ENCODE peak calls at places on chromosome 19, in nine cellular contexts. Y, S, O, A, F, G, T, K and W are unnamed samples.

GRCh38 chr19:29372461-29372860 is 153.3 kb upstream of the VSTM2B start:
- DNase-seq in F (no peak), A (no peak), G (no peak), O (no peak), T (no peak), Y (no peak), K (no peak), S (no peak), W (peak)

GRCh38 chr19:6226444-6227155 is 53.2 kb downstream of the MLLT1 start:
- DNase-seq in S (no peak), Y (no peak), K (no peak), F (no peak), O (no peak), T (no peak), A (no peak), G (no peak), W (no peak)

GRCh38 chr19:47848871-47849473 is 10.1 kb upstream of the TPRX2 start:
- DNase-seq in S (no peak), Y (peak), T (peak), G (peak), F (no peak), K (no peak), O (no peak), A (no peak), W (no peak)

GRCh38 chr19:7603919-7604318 is 8.3 kb downstream of the CAMSAP3 start:
- DNase-seq in T (no peak), F (no peak), Y (no peak), K (no peak), O (no peak), A (no peak), S (no peak), G (no peak), W (no peak)

GRCh38 chr19:54173951-54174817 is 1.2 kb upstream of the TMC4 start:
- DNase-seq in F (no peak), K (no peak), A (no peak), G (no peak), T (no peak), O (no peak), S (no peak), Y (no peak), W (no peak)

GRCh38 chr19:46616631-46617322 is 8.1 kb downstream of the PTGIR start:
- DNase-seq in T (peak), Y (peak), F (no peak), O (peak), G (peak), A (peak), S (peak), K (no peak), W (no peak)

GRCh38 chr19:2495651-2496316 is 19.9 kb downstream of the GADD45B start:
- DNase-seq in T (peak), K (no peak), Y (peak), O (no peak), G (peak), A (no peak), S (no peak), F (no peak), W (no peak)

GRCh38 chr19:39982883-39983282 is 11.9 kb downstream of the PSMC4 start:
- DNase-seq in T (no peak), Y (no peak), F (no peak), G (no peak), O (no peak), S (no peak), K (no peak), A (no peak), W (no peak)

GRCh38 chr19:29593869-29594268 is 12.2 kb upstream of the POP4 start:
- DNase-seq in O (no peak), S (no peak), T (no peak), G (no peak), F (no peak), K (no peak), Y (no peak), A (no peak), W (no peak)

GRCh38 chr19:12450817-12451216 is 10.0 kb upstream of the ZNF443 start:
- DNase-seq in O (no peak), G (no peak), F (no peak), S (no peak), T (no peak), K (no peak), Y (no peak), A (no peak), W (no peak)

GRCh38 chr19:36128392-36128736 is 11.5 kb upstream of the CAPNS1 start:
- DNase-seq in Y (no peak), F (no peak), G (no peak), A (no peak), T (no peak), K (no peak), S (no peak), O (no peak), W (no peak)

GRCh38 chr19:11693505-11694499 is 44.9 kb downstream of the ZNF823 start:
- DNase-seq in F (no peak), G (peak), K (no peak), A (peak), Y (peak), O (no peak), T (peak), S (no peak), W (no peak)

GRCh38 chr19:4969772-4970531 is 1.0 kb downstream of the KDM4B start:
- DNase-seq in F (no peak), O (peak), T (peak), A (no peak), K (no peak), G (peak), Y (peak), S (no peak), W (peak)

GRCh38 chr19:14495678-14496028 is 274 bp downstream of the GIPC1 start:
- DNase-seq in A (no peak), S (no peak), K (no peak), F (no peak), Y (no peak), O (no peak), G (no peak), T (no peak), W (no peak)

GRCh38 chr19:31502536-31503170 is 153.4 kb upstream of the TSHZ3 start:
- DNase-seq in Y (no peak), S (no peak), G (no peak), K (no peak), A (no peak), T (no peak), O (no peak), F (no peak), W (no peak)

GRCh38 chr19:29326351-29326750 is 113.4 kb upstream of the UQCRFS1 start:
- DNase-seq in G (no peak), O (no peak), K (no peak), S (no peak), T (no peak), Y (peak), A (no peak), F (no peak), W (no peak)

GRCh38 chr19:38701455-38702063 is 42.7 kb downstream of the CAPN12 start:
- DNase-seq in G (no peak), T (no peak), O (no peak), F (no peak), S (no peak), Y (no peak), K (no peak), A (no peak), W (no peak)

GRCh38 chr19:54023191-54023590 is 31.8 kb downstream of the CACNG6 start:
- DNase-seq in A (no peak), K (no peak), Y (peak), S (no peak), O (no peak), G (no peak), T (no peak), F (no peak), W (no peak)

GRCh38 chr19:10102787-10103236 is 334 bp upstream of the ANGPTL6 start:
- DNase-seq in Y (no peak), T (no peak), G (no peak), A (no peak), O (peak), K (no peak), S (no peak), F (no peak), W (peak)

GRCh38 chr19:17576758-17577532 is 21.5 kb downstream of the COLGALT1 start:
- DNase-seq in Y (peak), G (peak), A (no peak), F (no peak), T (no peak), S (peak), O (peak), K (no peak), W (peak)

GRCh38 chr19:19453129-19453461 is 47.6 kb downstream of the GATAD2A start:
- DNase-seq in O (no peak), A (no peak), K (no peak), F (no peak), Y (no peak), T (no peak), G (no peak), S (no peak), W (no peak)

GRCh38 chr19:6238643-6239281 is 41.0 kb downstream of the MLLT1 start:
- DNase-seq in K (no peak), F (no peak), G (peak), Y (peak), A (no peak), O (no peak), S (no peak), T (no peak), W (no peak)

GRCh38 chr19:51726049-51726448 is 2.3 kb upstream of the HAS1 start:
- DNase-seq in S (no peak), A (peak), T (no peak), F (no peak), G (peak), Y (peak), K (no peak), O (no peak), W (no peak)

GRCh38 chr19:12112701-12113100 is 27.4 kb downstream of the ZNF20 start:
- DNase-seq in T (no peak), G (no peak), F (no peak), O (no peak), K (no peak), Y (no peak), S (no peak), A (no peak), W (no peak)

GRCh38 chr19:47363758-47364529 is 14.8 kb downstream of the DHX34 start:
- DNase-seq in K (no peak), O (no peak), A (no peak), F (no peak), Y (peak), S (no peak), T (peak), G (peak), W (no peak)

GRCh38 chr19:45542234-45542668 is 35.0 kb downstream of the VASP start:
- DNase-seq in G (no peak), K (no peak), T (no peak), S (no peak), O (no peak), A (no peak), Y (peak), F (no peak), W (no peak)

GRCh38 chr19:32902448-32902847 is 32.9 kb upstream of the SLC7A9 start:
- DNase-seq in O (no peak), A (no peak), K (no peak), S (no peak), G (no peak), T (no peak), F (no peak), Y (no peak), W (no peak)